ENCODE peak calls at places on chromosomes 7 and 10, in six cellular contexts. F is naive thymus-derived CD8-positive, alpha-beta T cell; E is IMR-90; Z is epithelial cell of esophagus; V is fibroblast of lung; A is pancreas. H is an unnamed sample.

GRCh38 chr7:503046-503574 is 16.5 kb downstream of the PDGFA start:
- DNase-seq in F (no peak), E (no peak), V (no peak), A (no peak), Z (no peak), H (no peak)

GRCh38 chr7:111827863-111828504 is 265.7 kb upstream of the IMMP2L start:
- DNase-seq in E (peak; percentile 68), F (no peak), V (peak; percentile 27), Z (peak; percentile 89), A (no peak), H (peak; percentile 31)

GRCh38 chr10:75633568-75633967 is 202.1 kb downstream of the LRMDA start:
- DNase-seq in F (no peak), Z (no peak), E (no peak), A (no peak), V (no peak), H (no peak)

GRCh38 chr7:132882714-132883428 is 199.0 kb downstream of the CHCHD3 start:
- DNase-seq in A (no peak), F (peak; percentile 34), V (no peak), Z (no peak), E (no peak), H (no peak)

GRCh38 chr10:37584643-37585042 is 272.8 kb downstream of the ZNF248 start:
- DNase-seq in E (no peak), V (no peak), Z (no peak), F (no peak), A (no peak), H (no peak)

GRCh38 chr10:86480571-86480970 is 41.0 kb downstream of the WAPL start:
- DNase-seq in A (no peak), Z (peak; percentile 42), F (no peak), E (no peak), V (no peak), H (peak; percentile 21)

GRCh38 chr10:43106256-43107091 is 29.6 kb downstream of the RET start:
- DNase-seq in Z (no peak), E (no peak), F (no peak), V (no peak), A (no peak), H (no peak)

GRCh38 chr7:116948934-116949333 is 4.4 kb upstream of the ST7 start:
- DNase-seq in V (no peak), Z (no peak), E (no peak), F (no peak), A (no peak), H (no peak)

GRCh38 chr10:23516530-23516929 is 77.7 kb downstream of the OTUD1 start:
- DNase-seq in V (peak; percentile 57), F (peak; percentile 37), A (no peak), Z (peak; percentile 41), E (peak; percentile 12), H (peak; percentile 22)

GRCh38 chr10:132898391-132899053 is 43.8 kb downstream of the CFAP46 start:
- DNase-seq in A (no peak), E (no peak), Z (no peak), V (no peak), F (no peak), H (no peak)

GRCh38 chr7:29588900-29589696 is 25.5 kb downstream of the PRR15 start:
- DNase-seq in V (peak; percentile 51), F (peak; percentile 22), E (peak; percentile 22), Z (peak; percentile 54), A (peak; percentile 26), H (no peak)

GRCh38 chr7:11540271-11540761 is 291.7 kb downstream of the THSD7A start:
- DNase-seq in V (peak; percentile 23), F (no peak), E (no peak), Z (peak; percentile 46), A (no peak), H (peak; percentile 48)

GRCh38 chr10:97134202-97134601 is 51.6 kb downstream of the SLIT1 start:
- DNase-seq in A (no peak), F (no peak), Z (no peak), V (no peak), E (no peak), H (no peak)

GRCh38 chr10:4670737-4671136 is 155.3 kb upstream of the AKR1E2 start:
- DNase-seq in Z (peak; percentile 89), E (peak; percentile 41), A (no peak), V (no peak), F (no peak), H (peak; percentile 94)

GRCh38 chr7:86970986-86971385 is 88.5 kb downstream of the ELAPOR2 start:
- DNase-seq in A (no peak), E (no peak), F (peak; percentile 39), V (no peak), Z (no peak), H (no peak)